ENCODE peak calls at places on chromosomes 12 and 14, in six cellular contexts. E is fibroblast of the aortic adventitia, D is upper lobe of left lung, Y is fibroblast of mammary gland, I is right atrium auricular region, N is neural crest cell. T is an unnamed sample.

GRCh38 chr12:39723831-39724230 is 104.2 kb upstream of the ABCD2 start:
- DNase-seq in D (no peak), Y (peak), I (no peak), N (no peak), E (peak), T (peak)

GRCh38 chr12:1346126-1346525 is 248.3 kb downstream of the FBXL14 start:
- DNase-seq in E (peak), N (no peak), Y (peak), D (no peak), I (no peak), T (no peak)

GRCh38 chr14:68621400-68622365 is 171.2 kb downstream of the ZFP36L1 start:
- DNase-seq in E (peak), Y (peak), D (no peak), I (peak), N (no peak), T (no peak)

GRCh38 chr12:45613855-45614254 is 115.7 kb upstream of the ARID2 start:
- DNase-seq in I (no peak), D (no peak), E (no peak), Y (no peak), N (no peak), T (no peak)

GRCh38 chr14:66746316-66747006 is 238.5 kb downstream of the GPHN start:
- DNase-seq in D (no peak), E (peak), I (no peak), Y (peak), N (no peak), T (no peak)

GRCh38 chr14:55756078-55756477 is 176.1 kb downstream of the KTN1 start:
- DNase-seq in Y (no peak), N (no peak), E (no peak), I (no peak), D (no peak), T (no peak)

GRCh38 chr14:28762949-28763313 is 3.7 kb upstream of the FOXG1 start:
- DNase-seq in E (no peak), Y (no peak), D (no peak), N (no peak), I (no peak), T (no peak)

GRCh38 chr14:72553656-72554055 is 340.2 kb downstream of the DPF3 start:
- DNase-seq in E (peak), D (no peak), Y (peak), I (no peak), N (no peak), T (no peak)

GRCh38 chr12:9221476-9221875 is 13.3 kb upstream of the PZP start:
- DNase-seq in N (no peak), Y (peak), D (no peak), E (no peak), I (no peak), T (no peak)

GRCh38 chr14:76424359-76424758 is 48.4 kb downstream of the ESRRB start:
- DNase-seq in Y (no peak), I (no peak), N (no peak), D (no peak), E (no peak), T (no peak)

GRCh38 chr12:116881325-116881866 is at the start of gene HRK:
- DNase-seq in E (no peak), D (no peak), N (no peak), Y (no peak), I (no peak), T (no peak)

GRCh38 chr12:96131230-96131788 is 62.9 kb upstream of the ELK3 start:
- DNase-seq in Y (no peak), E (no peak), D (no peak), N (no peak), I (no peak), T (no peak)

GRCh38 chr12:25557830-25558436 is 4.8 kb upstream of the LMNTD1 start:
- DNase-seq in Y (peak), E (peak), I (no peak), D (no peak), N (peak), T (no peak)

GRCh38 chr12:81859521-81859920 is 100.4 kb upstream of the PPFIA2 start:
- DNase-seq in D (no peak), N (no peak), Y (no peak), I (no peak), E (no peak), T (no peak)

DNA sequence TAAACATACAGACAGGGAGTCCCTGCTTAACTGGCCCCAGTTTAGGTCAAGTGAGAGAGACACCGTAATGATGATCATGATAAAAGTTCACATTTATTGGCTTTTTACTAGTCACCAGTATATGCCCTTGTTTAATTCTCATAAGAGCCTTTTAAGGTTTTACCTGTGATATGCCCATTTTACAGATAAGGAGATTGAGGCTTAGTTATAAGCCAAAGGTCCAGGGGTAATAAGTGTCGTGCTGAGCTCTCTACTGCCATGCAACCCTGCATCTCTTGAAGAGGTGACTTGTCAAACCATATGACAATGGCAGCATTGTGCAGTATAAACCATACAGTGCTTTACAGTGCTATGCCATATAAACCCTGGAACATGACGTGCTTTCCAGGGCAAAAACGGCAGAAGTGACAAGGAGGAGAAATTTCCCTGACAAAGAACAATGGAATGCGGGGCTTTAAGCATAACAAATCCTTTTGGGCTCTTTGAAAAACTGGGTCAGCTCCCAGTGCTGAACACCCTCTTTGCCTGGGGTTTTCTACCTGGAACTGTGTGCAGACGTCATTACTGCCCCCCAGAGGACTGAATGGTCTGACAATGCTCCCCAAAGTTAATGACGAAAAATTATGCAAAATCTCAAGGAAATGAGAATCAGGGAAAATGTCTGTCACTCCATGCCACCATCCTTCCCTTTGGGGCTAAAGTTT is 59.7 kb upstream of the C14orf132 start:
- DNase-seq in I (no peak), N (no peak), Y (no peak), D (no peak), E (no peak), T (no peak)
- TF ChIP-seq CTCF in I (no peak), N (peak), Y (peak), D (no peak), E (no peak), T (peak)

DNA sequence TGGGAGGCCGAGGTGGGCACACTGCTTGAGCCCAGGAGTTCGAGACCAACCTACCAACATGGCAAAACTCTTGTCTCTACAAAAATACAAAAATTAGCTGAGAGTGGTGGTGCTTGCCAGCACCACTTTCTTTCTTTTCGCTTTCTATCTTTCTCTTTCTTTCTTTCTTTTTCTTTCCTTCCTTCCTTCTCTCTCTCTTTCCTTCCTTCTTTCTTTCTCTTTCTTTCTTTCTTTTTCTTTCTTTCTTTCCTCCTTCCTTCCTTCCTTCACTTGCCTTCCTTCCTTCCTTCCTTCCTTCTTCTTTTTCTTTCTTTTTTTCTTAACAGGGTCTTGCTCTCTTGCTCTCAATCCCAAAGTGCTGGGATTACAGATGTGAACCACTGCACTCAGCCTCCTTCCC is 66.8 kb downstream of the HSD17B6 start:
- DNase-seq in Y (no peak), D (no peak), I (no peak), E (no peak), N (no peak), T (no peak)
- TF ChIP-seq CTCF in Y (no peak), D (no peak), I (no peak), E (no peak), N (no peak), T (no peak)

DNA sequence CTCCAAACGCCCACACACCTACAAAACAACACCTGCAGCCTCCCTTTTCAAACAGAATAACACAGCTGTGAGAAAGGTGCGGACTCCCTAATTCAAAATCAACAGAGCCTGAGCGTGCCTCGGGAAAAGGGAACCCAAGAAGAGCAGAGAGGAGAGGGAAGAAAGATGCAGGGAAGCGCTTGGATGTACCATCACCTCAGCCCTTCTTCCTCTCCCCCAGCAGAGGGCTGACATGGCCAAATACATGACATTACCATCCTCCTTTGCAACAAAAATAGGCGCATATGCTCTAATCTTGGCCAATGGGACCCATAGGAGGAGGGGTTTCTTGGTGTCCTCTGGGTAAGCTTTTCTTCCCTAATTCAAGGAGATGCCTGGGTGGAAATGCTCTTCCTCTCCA is 78.0 kb downstream of the CPSF2 start:
- DNase-seq in I (no peak), Y (no peak), N (no peak), D (no peak), E (no peak), T (no peak)
- TF ChIP-seq CTCF in I (no peak), Y (no peak), N (no peak), D (no peak), E (no peak), T (no peak)

GRCh38 chr14:100832311-100832960 is 6.5 kb downstream of the MEG3 start:
- DNase-seq in Y (no peak), N (no peak), E (no peak), I (no peak), D (no peak), T (no peak)
- TF ChIP-seq CTCF in Y (no peak), N (no peak), E (no peak), I (no peak), D (no peak), T (no peak)

GRCh38 chr14:74860179-74860578 is 15.8 kb downstream of the PROX2 start:
- DNase-seq in I (no peak), D (no peak), N (no peak), E (peak), Y (no peak), T (no peak)

GRCh38 chr14:74859757-74860156 is 16.2 kb downstream of the PROX2 start:
- DNase-seq in E (no peak), N (no peak), D (no peak), I (no peak), Y (no peak), T (no peak)

GRCh38 chr14:74861734-74862090 is 14.2 kb downstream of the PROX2 start:
- DNase-seq in I (no peak), Y (no peak), E (no peak), D (no peak), N (no peak), T (no peak)

GRCh38 chr14:74863274-74863673 is 12.7 kb downstream of the PROX2 start:
- DNase-seq in Y (no peak), I (no peak), N (no peak), E (no peak), D (peak), T (no peak)

GRCh38 chr14:74860899-74861733 is 14.8 kb downstream of the PROX2 start:
- DNase-seq in I (peak), D (peak), Y (peak), N (peak), E (peak), T (peak)
- TF ChIP-seq CTCF in I (peak), D (peak), Y (peak), N (peak), E (peak), T (peak)

GRCh38 chr14:83860757-83861156 is 1669.2 kb upstream of the FLRT2 start:
- DNase-seq in I (no peak), D (no peak), Y (no peak), E (no peak), N (no peak), T (no peak)

GRCh38 chr14:83867871-83868270 is 1662.1 kb upstream of the FLRT2 start:
- DNase-seq in N (no peak), E (no peak), D (no peak), Y (no peak), I (no peak), T (no peak)

DNA sequence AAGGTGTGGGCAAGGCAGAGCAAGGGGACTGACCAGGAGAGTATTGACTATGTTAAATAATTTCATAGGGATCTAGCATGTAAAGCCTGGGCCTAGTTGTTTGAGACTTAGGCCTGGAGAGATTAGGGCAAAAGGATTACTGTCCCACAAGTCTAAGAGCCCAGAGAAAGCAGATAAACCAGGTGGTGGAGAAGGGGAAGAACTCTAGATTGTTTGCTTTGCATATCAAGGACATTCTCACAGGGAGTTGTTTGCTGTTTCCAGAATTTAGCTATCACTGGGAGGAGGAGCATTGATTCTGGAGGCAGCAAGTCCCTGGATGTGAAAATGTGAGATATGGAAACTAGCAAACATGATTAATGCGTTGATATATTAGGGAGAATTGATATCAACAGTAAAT is 1666.9 kb upstream of the FLRT2 start:
- DNase-seq in N (no peak), Y (no peak), E (no peak), I (no peak), D (no peak), T (no peak)
- TF ChIP-seq CTCF in N (no peak), Y (no peak), E (no peak), I (no peak), D (no peak), T (no peak)